ENCODE peak calls at places on chromosomes 5 and 9, in nine cellular contexts. One of them, this sample, is unnamed.

GRCh38 chr9:71608825-71609452 is 159.4 kb downstream of the CEMIP2 start:
- DNase-seq in lower leg skin: no peak
- DNase-seq in IMR-90: peak; percentile 19
- DNase-seq in AG10803: no peak
- DNase-seq in cardiac muscle cell: no peak
- DNase-seq in dorsolateral prefrontal cortex: no peak
- DNase-seq in GM06990: no peak
- DNase-seq in tibial nerve: no peak
- DNase-seq in spleen: no peak
- DNase-seq in this sample: no peak

GRCh38 chr9:33818167-33818831 is 1.3 kb downstream of the UBE2R2 start:
- DNase-seq in lower leg skin: no peak
- DNase-seq in IMR-90: no peak
- DNase-seq in AG10803: peak; percentile 37
- DNase-seq in cardiac muscle cell: no peak
- DNase-seq in dorsolateral prefrontal cortex: no peak
- DNase-seq in GM06990: no peak
- DNase-seq in tibial nerve: no peak
- DNase-seq in spleen: no peak
- DNase-seq in this sample: peak; percentile 16

GRCh38 chr5:76942581-76942980 is 10.3 kb upstream of the CRHBP start:
- DNase-seq in lower leg skin: no peak
- DNase-seq in IMR-90: peak; percentile 81
- DNase-seq in AG10803: peak; percentile 45
- DNase-seq in cardiac muscle cell: no peak
- DNase-seq in dorsolateral prefrontal cortex: no peak
- DNase-seq in GM06990: no peak
- DNase-seq in tibial nerve: no peak
- DNase-seq in spleen: no peak
- DNase-seq in this sample: no peak

GRCh38 chr5:147310059-147310704 is 75.4 kb downstream of the STK32A start:
- DNase-seq in lower leg skin: peak; percentile 24
- DNase-seq in IMR-90: peak; percentile 6
- DNase-seq in AG10803: peak; percentile 55
- DNase-seq in cardiac muscle cell: no peak
- DNase-seq in dorsolateral prefrontal cortex: peak; percentile 65
- DNase-seq in GM06990: no peak
- DNase-seq in tibial nerve: peak; percentile 36
- DNase-seq in spleen: no peak
- DNase-seq in this sample: peak; percentile 38

GRCh38 chr5:74685979-74686631 is 1.1 kb downstream of the HEXB start:
- DNase-seq in lower leg skin: no peak
- DNase-seq in IMR-90: peak; percentile 68
- DNase-seq in AG10803: peak; percentile 51
- DNase-seq in cardiac muscle cell: no peak
- DNase-seq in dorsolateral prefrontal cortex: no peak
- DNase-seq in GM06990: peak; percentile 25
- DNase-seq in tibial nerve: peak; percentile 45
- DNase-seq in spleen: no peak
- DNase-seq in this sample: no peak

GRCh38 chr5:150179221-150179620 is 10.6 kb upstream of the SLC6A7 start:
- DNase-seq in lower leg skin: no peak
- DNase-seq in IMR-90: no peak
- DNase-seq in AG10803: no peak
- DNase-seq in cardiac muscle cell: no peak
- DNase-seq in dorsolateral prefrontal cortex: no peak
- DNase-seq in GM06990: no peak
- DNase-seq in tibial nerve: no peak
- DNase-seq in spleen: no peak
- DNase-seq in this sample: no peak

GRCh38 chr5:168826292-168826725 is 247.1 kb upstream of the PANK3 start:
- DNase-seq in lower leg skin: no peak
- DNase-seq in IMR-90: no peak
- DNase-seq in AG10803: no peak
- DNase-seq in cardiac muscle cell: no peak
- DNase-seq in dorsolateral prefrontal cortex: no peak
- DNase-seq in GM06990: no peak
- DNase-seq in tibial nerve: no peak
- DNase-seq in spleen: no peak
- DNase-seq in this sample: no peak

GRCh38 chr5:88377705-88378656 is 109.3 kb upstream of the TMEM161B start:
- DNase-seq in lower leg skin: no peak
- DNase-seq in IMR-90: no peak
- DNase-seq in AG10803: no peak
- DNase-seq in cardiac muscle cell: no peak
- DNase-seq in dorsolateral prefrontal cortex: no peak
- DNase-seq in GM06990: no peak
- DNase-seq in tibial nerve: no peak
- DNase-seq in spleen: no peak
- DNase-seq in this sample: no peak

GRCh38 chr5:30105186-30105585 is 1088.3 kb upstream of the CDH6 start:
- DNase-seq in lower leg skin: no peak
- DNase-seq in IMR-90: no peak
- DNase-seq in AG10803: no peak
- DNase-seq in cardiac muscle cell: no peak
- DNase-seq in dorsolateral prefrontal cortex: no peak
- DNase-seq in GM06990: no peak
- DNase-seq in tibial nerve: no peak
- DNase-seq in spleen: no peak
- DNase-seq in this sample: no peak

GRCh38 chr9:110543631-110544051 is 35.9 kb downstream of the SVEP1 start:
- DNase-seq in lower leg skin: no peak
- DNase-seq in IMR-90: no peak
- DNase-seq in AG10803: no peak
- DNase-seq in cardiac muscle cell: no peak
- DNase-seq in dorsolateral prefrontal cortex: no peak
- DNase-seq in GM06990: no peak
- DNase-seq in tibial nerve: no peak
- DNase-seq in spleen: no peak
- DNase-seq in this sample: no peak

GRCh38 chr9:121945849-121946248 is 147.3 kb downstream of the TTLL11 start:
- DNase-seq in lower leg skin: no peak
- DNase-seq in IMR-90: peak; percentile 47
- DNase-seq in AG10803: peak; percentile 69
- DNase-seq in cardiac muscle cell: no peak
- DNase-seq in dorsolateral prefrontal cortex: no peak
- DNase-seq in GM06990: no peak
- DNase-seq in tibial nerve: no peak
- DNase-seq in spleen: no peak
- DNase-seq in this sample: no peak

GRCh38 chr9:32430720-32431119 is 46.3 kb downstream of the ACO1 start:
- DNase-seq in lower leg skin: no peak
- DNase-seq in IMR-90: peak; percentile 73
- DNase-seq in AG10803: peak; percentile 66
- DNase-seq in cardiac muscle cell: no peak
- DNase-seq in dorsolateral prefrontal cortex: no peak
- DNase-seq in GM06990: no peak
- DNase-seq in tibial nerve: no peak
- DNase-seq in spleen: no peak
- DNase-seq in this sample: no peak

GRCh38 chr5:53318303-53318702 is 162.1 kb upstream of the FST start:
- DNase-seq in lower leg skin: no peak
- DNase-seq in IMR-90: no peak
- DNase-seq in AG10803: no peak
- DNase-seq in cardiac muscle cell: no peak
- DNase-seq in dorsolateral prefrontal cortex: no peak
- DNase-seq in GM06990: no peak
- DNase-seq in tibial nerve: no peak
- DNase-seq in spleen: no peak
- DNase-seq in this sample: no peak
- TF ChIP-seq CTCF in lower leg skin: no peak
- TF ChIP-seq CTCF in IMR-90: no peak
- TF ChIP-seq CTCF in AG10803: no peak
- TF ChIP-seq CTCF in cardiac muscle cell: no peak
- TF ChIP-seq CTCF in dorsolateral prefrontal cortex: no peak
- TF ChIP-seq CTCF in GM06990: peak; percentile 20
- TF ChIP-seq CTCF in tibial nerve: no peak
- TF ChIP-seq CTCF in spleen: no peak
- TF ChIP-seq CTCF in this sample: no peak

GRCh38 chr5:123122273-123122672 is 33.2 kb downstream of the PRDM6 start:
- DNase-seq in lower leg skin: no peak
- DNase-seq in IMR-90: no peak
- DNase-seq in AG10803: no peak
- DNase-seq in cardiac muscle cell: no peak
- DNase-seq in dorsolateral prefrontal cortex: no peak
- DNase-seq in GM06990: no peak
- DNase-seq in tibial nerve: no peak
- DNase-seq in spleen: no peak
- DNase-seq in this sample: no peak

GRCh38 chr5:123119334-123119986 is 30.4 kb downstream of the PRDM6 start:
- DNase-seq in lower leg skin: no peak
- DNase-seq in IMR-90: peak; percentile 74
- DNase-seq in AG10803: peak; percentile 63
- DNase-seq in cardiac muscle cell: peak; percentile 72
- DNase-seq in dorsolateral prefrontal cortex: no peak
- DNase-seq in GM06990: no peak
- DNase-seq in tibial nerve: no peak
- DNase-seq in spleen: no peak
- DNase-seq in this sample: no peak

GRCh38 chr5:123117989-123118388 is 28.9 kb downstream of the PRDM6 start:
- DNase-seq in lower leg skin: no peak
- DNase-seq in IMR-90: no peak
- DNase-seq in AG10803: no peak
- DNase-seq in cardiac muscle cell: no peak
- DNase-seq in dorsolateral prefrontal cortex: no peak
- DNase-seq in GM06990: no peak
- DNase-seq in tibial nerve: no peak
- DNase-seq in spleen: no peak
- DNase-seq in this sample: no peak

GRCh38 chr5:123116757-123117156 is 27.7 kb downstream of the PRDM6 start:
- DNase-seq in lower leg skin: no peak
- DNase-seq in IMR-90: no peak
- DNase-seq in AG10803: peak; percentile 36
- DNase-seq in cardiac muscle cell: no peak
- DNase-seq in dorsolateral prefrontal cortex: no peak
- DNase-seq in GM06990: no peak
- DNase-seq in tibial nerve: no peak
- DNase-seq in spleen: no peak
- DNase-seq in this sample: no peak

DNA sequence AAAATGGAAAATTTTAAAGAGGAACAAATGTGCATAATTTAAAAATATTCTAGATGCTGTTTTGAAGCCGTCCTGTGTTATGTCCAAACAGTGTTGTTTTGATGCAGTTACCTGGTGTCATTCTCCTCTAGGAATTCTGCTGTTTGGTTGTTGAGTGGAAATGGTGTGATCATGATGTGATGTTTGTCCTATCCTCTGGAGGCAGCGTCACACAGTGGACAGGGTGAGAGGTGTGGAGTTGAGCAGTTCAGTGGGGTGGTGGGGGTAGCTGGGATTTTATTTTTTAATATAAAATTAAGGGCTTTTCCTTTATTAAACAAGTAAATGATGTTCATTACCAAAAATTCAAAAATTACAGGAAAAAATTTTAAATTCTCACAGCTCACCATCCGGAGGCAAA is 31.2 kb downstream of the PRDM6 start:
- DNase-seq in lower leg skin: no peak
- DNase-seq in IMR-90: no peak
- DNase-seq in AG10803: no peak
- DNase-seq in cardiac muscle cell: no peak
- DNase-seq in dorsolateral prefrontal cortex: no peak
- DNase-seq in GM06990: no peak
- DNase-seq in tibial nerve: no peak
- DNase-seq in spleen: no peak
- DNase-seq in this sample: no peak
- TF ChIP-seq CTCF in lower leg skin: no peak
- TF ChIP-seq CTCF in IMR-90: peak; percentile 18
- TF ChIP-seq CTCF in AG10803: peak; percentile 35
- TF ChIP-seq CTCF in cardiac muscle cell: peak; percentile 19
- TF ChIP-seq CTCF in dorsolateral prefrontal cortex: no peak
- TF ChIP-seq CTCF in GM06990: peak; percentile 18
- TF ChIP-seq CTCF in tibial nerve: no peak
- TF ChIP-seq CTCF in spleen: no peak
- TF ChIP-seq CTCF in this sample: no peak

DNA sequence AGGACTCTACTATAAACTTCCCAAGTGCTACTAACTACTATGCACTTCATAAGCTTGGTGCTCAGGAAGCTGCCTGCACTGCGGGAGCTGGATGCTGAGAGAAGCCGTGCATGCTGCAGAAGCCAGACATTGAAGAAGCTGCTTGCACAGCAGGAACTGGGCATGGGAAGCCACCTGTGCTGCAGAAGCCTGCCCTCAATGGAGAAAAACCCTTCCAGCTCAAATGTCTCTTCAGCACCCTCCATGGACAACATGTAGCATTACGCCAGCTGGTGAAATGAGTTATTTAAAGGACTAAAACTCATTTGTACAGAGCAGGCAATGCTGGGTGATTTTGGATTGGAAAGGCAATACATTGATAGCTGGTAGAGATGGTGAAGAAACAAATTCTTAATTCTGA is 247.2 kb downstream of the KIF4B start:
- DNase-seq in lower leg skin: no peak
- DNase-seq in IMR-90: no peak
- DNase-seq in AG10803: no peak
- DNase-seq in cardiac muscle cell: peak; percentile 58
- DNase-seq in dorsolateral prefrontal cortex: peak; percentile 54
- DNase-seq in GM06990: peak; percentile 2
- DNase-seq in tibial nerve: no peak
- DNase-seq in spleen: no peak
- DNase-seq in this sample: no peak
- TF ChIP-seq CTCF in lower leg skin: no peak
- TF ChIP-seq CTCF in IMR-90: no peak
- TF ChIP-seq CTCF in AG10803: no peak
- TF ChIP-seq CTCF in cardiac muscle cell: no peak
- TF ChIP-seq CTCF in dorsolateral prefrontal cortex: peak; percentile 23
- TF ChIP-seq CTCF in GM06990: peak; percentile 30
- TF ChIP-seq CTCF in tibial nerve: no peak
- TF ChIP-seq CTCF in spleen: no peak
- TF ChIP-seq CTCF in this sample: no peak

GRCh38 chr9:130732793-130733221 is 39.2 kb downstream of the EXOSC2 start:
- DNase-seq in lower leg skin: no peak
- DNase-seq in IMR-90: no peak
- DNase-seq in AG10803: no peak
- DNase-seq in cardiac muscle cell: no peak
- DNase-seq in dorsolateral prefrontal cortex: no peak
- DNase-seq in GM06990: no peak
- DNase-seq in tibial nerve: no peak
- DNase-seq in spleen: no peak
- DNase-seq in this sample: no peak

GRCh38 chr9:130729145-130729544 is 35.6 kb downstream of the EXOSC2 start:
- DNase-seq in lower leg skin: no peak
- DNase-seq in IMR-90: no peak
- DNase-seq in AG10803: no peak
- DNase-seq in cardiac muscle cell: no peak
- DNase-seq in dorsolateral prefrontal cortex: no peak
- DNase-seq in GM06990: no peak
- DNase-seq in tibial nerve: no peak
- DNase-seq in spleen: no peak
- DNase-seq in this sample: no peak

GRCh38 chr9:130731355-130731754 is 37.8 kb downstream of the EXOSC2 start:
- DNase-seq in lower leg skin: no peak
- DNase-seq in IMR-90: no peak
- DNase-seq in AG10803: no peak
- DNase-seq in cardiac muscle cell: no peak
- DNase-seq in dorsolateral prefrontal cortex: no peak
- DNase-seq in GM06990: no peak
- DNase-seq in tibial nerve: no peak
- DNase-seq in spleen: no peak
- DNase-seq in this sample: no peak

GRCh38 chr9:130728721-130729120 is 35.1 kb downstream of the EXOSC2 start:
- DNase-seq in lower leg skin: no peak
- DNase-seq in IMR-90: peak; percentile 80
- DNase-seq in AG10803: peak; percentile 42
- DNase-seq in cardiac muscle cell: no peak
- DNase-seq in dorsolateral prefrontal cortex: no peak
- DNase-seq in GM06990: no peak
- DNase-seq in tibial nerve: no peak
- DNase-seq in spleen: no peak
- DNase-seq in this sample: no peak

GRCh38 chr9:130732131-130732530 is 38.6 kb downstream of the EXOSC2 start:
- DNase-seq in lower leg skin: no peak
- DNase-seq in IMR-90: peak; percentile 31
- DNase-seq in AG10803: no peak
- DNase-seq in cardiac muscle cell: no peak
- DNase-seq in dorsolateral prefrontal cortex: no peak
- DNase-seq in GM06990: no peak
- DNase-seq in tibial nerve: no peak
- DNase-seq in spleen: no peak
- DNase-seq in this sample: no peak
- TF ChIP-seq CTCF in lower leg skin: no peak
- TF ChIP-seq CTCF in IMR-90: peak; percentile 22
- TF ChIP-seq CTCF in AG10803: no peak
- TF ChIP-seq CTCF in cardiac muscle cell: no peak
- TF ChIP-seq CTCF in dorsolateral prefrontal cortex: no peak
- TF ChIP-seq CTCF in GM06990: no peak
- TF ChIP-seq CTCF in tibial nerve: no peak
- TF ChIP-seq CTCF in spleen: no peak
- TF ChIP-seq CTCF in this sample: no peak